ENCODE peak calls at places on chromosomes 13 and 19, in six cellular contexts. Y, T, J, A, N and S are unnamed samples. For H3K9me3, the result is how much of the 10 kb centered on the place peaks cover.

GRCh38 chr13:76903544-76904162 is 17.4 kb upstream of the KCTD12 start:
- DNase-seq in Y (peak), T (peak), J (peak), A (peak), N (peak), S (peak)

GRCh38 chr19:13839193-13839937 is 37.6 kb upstream of the NANOS3 start:
- DNase-seq in Y (peak), T (peak), J (peak), A (peak), N (peak), S (peak)

GRCh38 chr13:48492123-48493075 is 40.5 kb downstream of the RCBTB2 start:
- DNase-seq in Y (peak), T (peak), J (peak), A (peak), N (no peak), S (peak)

GRCh38 chr19:54851353-54851752 is 1.1 kb downstream of the KIR3DL2 start:
- DNase-seq in Y (no peak), T (no peak), J (no peak), A (no peak), N (no peak), S (no peak)

GRCh38 chr13:65456150-65456912 is 1773.8 kb downstream of the PCDH9 start:
- DNase-seq in Y (no peak), T (no peak), J (no peak), A (no peak), N (no peak), S (no peak)

GRCh38 chr13:93234459-93234858 is 7.9 kb downstream of the GPC6 start:
- DNase-seq in Y (no peak), T (no peak), J (no peak), A (no peak), N (no peak), S (no peak)

GRCh38 chr13:29767006-29767405 is 83.4 kb downstream of the UBL3 start:
- DNase-seq in Y (no peak), T (no peak), J (no peak), A (no peak), N (no peak), S (no peak)

GRCh38 chr19:19120308-19121156 is 17.7 kb downstream of the TMEM161A start:
- DNase-seq in Y (peak), T (peak), J (peak), A (no peak), N (peak), S (no peak)

GRCh38 chr19:35513975-35514809 is 743 bp upstream of the DMKN start:
- DNase-seq in Y (no peak), T (no peak), J (no peak), A (no peak), N (peak), S (no peak)

GRCh38 chr19:12834976-12835757 is 788 bp upstream of the RTBDN start:
- DNase-seq in Y (peak), T (no peak), J (no peak), A (no peak), N (peak), S (no peak)

GRCh38 chr13:85650613-85651012 is 148.6 kb downstream of the SLITRK6 start:
- DNase-seq in Y (no peak), T (no peak), J (no peak), A (no peak), N (no peak), S (no peak)

GRCh38 chr13:24074687-24075086 is 85.8 kb upstream of the SPATA13 start:
- DNase-seq in Y (peak), T (no peak), J (peak), A (no peak), N (no peak), S (no peak)

GRCh38 chr19:39406656-39407393 is at the start of gene ZFP36:
- DNase-seq in Y (peak), T (peak), J (peak), A (peak), N (peak), S (peak)

GRCh38 chr19:19468424-19469050 is 46.8 kb downstream of the TSSK6 start:
- DNase-seq in Y (no peak), T (no peak), J (no peak), A (no peak), N (no peak), S (no peak)

GRCh38 chr19:42528354-42529247 is at the start of gene CEACAM1:
- DNase-seq in Y (peak), T (no peak), J (peak), A (peak), N (no peak), S (no peak)

GRCh38 chr19:35107541-35107939 is 8.1 kb upstream of the FXYD3 start:
- DNase-seq in Y (peak), T (no peak), J (no peak), A (no peak), N (no peak), S (no peak)

GRCh38 chr19:18470153-18470552 is 32.2 kb upstream of the ISYNA1 start:
- DNase-seq in Y (no peak), T (no peak), J (peak), A (no peak), N (peak), S (no peak)

GRCh38 chr13:41563501-41564001 is 106.2 kb downstream of the RGCC start:
- DNase-seq in Y (no peak), T (no peak), J (peak), A (no peak), N (no peak), S (no peak)

GRCh38 chr13:48403151-48403631 is 9.7 kb downstream of the LPAR6 start:
- DNase-seq in Y (no peak), T (no peak), J (no peak), A (no peak), N (no peak), S (no peak)

GRCh38 chr19:14409157-14410053 is 9.7 kb downstream of the DDX39A start:
- DNase-seq in Y (no peak), T (no peak), J (no peak), A (peak), N (no peak), S (no peak)

GRCh38 chr13:27696731-27697130 is 75.0 kb downstream of the POLR1D start:
- DNase-seq in Y (no peak), T (no peak), J (no peak), A (no peak), N (no peak), S (no peak)

GRCh38 chr13:87925006-87925405 is 253.8 kb downstream of the SLITRK5 start:
- DNase-seq in Y (no peak), T (no peak), J (no peak), A (no peak), N (no peak), S (no peak)

GRCh38 chr19:46574533-46574932 is 26.6 kb upstream of the CALM3 start:
- DNase-seq in Y (no peak), T (no peak), J (no peak), A (no peak), N (peak), S (no peak)

GRCh38 chr13:113033498-113033897 is 64.5 kb downstream of the MCF2L start:
- DNase-seq in Y (no peak), T (no peak), J (no peak), A (no peak), N (no peak), S (no peak)

GRCh38 chr13:113034451-113035208 is 65.6 kb downstream of the MCF2L start:
- DNase-seq in Y (peak), T (peak), J (peak), A (no peak), N (peak), S (peak)

GRCh38 chr13:113035209-113035800 is 66.3 kb downstream of the MCF2L start:
- DNase-seq in Y (no peak), T (no peak), J (no peak), A (no peak), N (no peak), S (no peak)

GRCh38 chr13:113033054-113033453 is 64.0 kb downstream of the MCF2L start:
- DNase-seq in Y (no peak), T (no peak), J (no peak), A (no peak), N (no peak), S (no peak)

GRCh38 chr13:113036401-113036800 is 67.4 kb downstream of the MCF2L start:
- DNase-seq in Y (no peak), T (no peak), J (no peak), A (no peak), N (no peak), S (no peak)
- H3K9me3 ChIP-seq in Y (under half), T (under half), J (under half), A (under half), N (under half), S (under half)

GRCh38 chr19:1422360-1422759 is 15.0 kb downstream of the DAZAP1 start:
- DNase-seq in Y (no peak), T (no peak), J (no peak), A (no peak), N (no peak), S (peak)
- H3K27ac ChIP-seq in Y (no peak), T (peak), J (no peak), A (no peak), N (no peak), S (peak)

GRCh38 chr19:58265100-58265499 is 13.7 kb upstream of the ZNF8 start:
- DNase-seq in Y (no peak), T (no peak), J (no peak), A (no peak), N (no peak), S (no peak)
- H3K9me3 ChIP-seq in Y (half or more), T (half or more), J (under half), A (half or more), N (half or more), S (under half)

GRCh38 chr19:45522010-45522941 is 15.0 kb downstream of the VASP start:
- DNase-seq in Y (no peak), T (no peak), J (no peak), A (no peak), N (no peak), S (no peak)

GRCh38 chr19:45524575-45525129 is 17.4 kb downstream of the VASP start:
- DNase-seq in Y (no peak), T (no peak), J (no peak), A (no peak), N (no peak), S (no peak)

GRCh38 chr19:45526971-45527370 is 19.7 kb downstream of the VASP start:
- DNase-seq in Y (no peak), T (no peak), J (no peak), A (no peak), N (no peak), S (no peak)

GRCh38 chr19:45526143-45526542 is 18.9 kb downstream of the VASP start:
- DNase-seq in Y (peak), T (peak), J (peak), A (no peak), N (peak), S (peak)

DNA sequence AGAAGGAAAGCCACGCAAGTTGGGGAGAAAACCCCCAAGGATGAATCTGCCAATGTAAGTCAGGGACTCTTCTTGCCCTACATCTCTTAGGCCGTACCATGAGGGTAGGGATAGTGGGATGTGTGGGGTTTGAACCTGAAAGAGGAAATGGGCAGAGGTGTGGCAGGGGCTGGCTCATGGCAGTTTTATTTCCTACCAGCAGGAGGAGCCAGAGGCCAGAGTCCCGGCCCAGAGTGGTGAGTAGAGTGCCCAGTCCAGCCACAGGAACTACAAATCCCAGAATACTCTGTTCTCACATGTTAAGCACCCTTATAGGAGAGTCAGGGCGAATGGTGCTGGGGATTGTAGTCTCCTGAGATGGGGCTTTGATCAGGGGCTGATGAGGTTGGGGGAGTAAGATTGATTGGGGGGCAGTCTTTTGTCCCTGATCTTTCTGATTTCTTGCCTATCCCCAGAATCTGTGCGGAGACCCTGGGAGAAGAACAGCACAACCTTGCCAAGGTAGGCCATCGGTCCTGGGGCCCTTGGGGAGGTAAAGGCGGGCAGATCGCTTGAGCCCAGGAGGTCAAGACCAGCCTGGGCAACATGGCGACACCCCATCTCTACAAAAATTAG is 16.5 kb downstream of the VASP start:
- DNase-seq in Y (peak), T (peak), J (peak), A (peak), N (peak), S (peak)
- H3K27ac ChIP-seq in Y (peak), T (no peak), J (no peak), A (no peak), N (no peak), S (peak)

DNA sequence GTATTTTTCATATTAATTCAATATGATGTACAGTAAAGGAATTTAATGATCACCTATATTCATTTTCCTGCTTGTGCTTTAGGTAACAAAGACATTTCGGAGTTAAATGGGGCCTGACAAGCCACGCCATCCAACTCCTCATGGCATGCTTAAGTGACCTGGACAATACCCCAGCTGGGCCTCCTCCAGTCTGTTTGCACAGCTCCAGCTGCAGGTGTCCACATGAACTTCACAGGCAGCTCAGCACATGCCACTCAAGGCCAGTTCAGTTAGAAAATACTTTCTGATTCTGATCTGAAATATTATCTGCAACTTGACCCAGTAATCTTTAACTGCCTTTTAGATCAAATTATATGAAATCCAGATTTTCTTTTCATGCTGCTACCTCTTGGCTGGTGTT is 89.6 kb upstream of the SLC15A1 start:
- DNase-seq in Y (no peak), T (no peak), J (no peak), A (no peak), N (no peak), S (no peak)
- H3K9me3 ChIP-seq in Y (under half), T (under half), J (under half), A (under half), N (under half), S (under half)

DNA sequence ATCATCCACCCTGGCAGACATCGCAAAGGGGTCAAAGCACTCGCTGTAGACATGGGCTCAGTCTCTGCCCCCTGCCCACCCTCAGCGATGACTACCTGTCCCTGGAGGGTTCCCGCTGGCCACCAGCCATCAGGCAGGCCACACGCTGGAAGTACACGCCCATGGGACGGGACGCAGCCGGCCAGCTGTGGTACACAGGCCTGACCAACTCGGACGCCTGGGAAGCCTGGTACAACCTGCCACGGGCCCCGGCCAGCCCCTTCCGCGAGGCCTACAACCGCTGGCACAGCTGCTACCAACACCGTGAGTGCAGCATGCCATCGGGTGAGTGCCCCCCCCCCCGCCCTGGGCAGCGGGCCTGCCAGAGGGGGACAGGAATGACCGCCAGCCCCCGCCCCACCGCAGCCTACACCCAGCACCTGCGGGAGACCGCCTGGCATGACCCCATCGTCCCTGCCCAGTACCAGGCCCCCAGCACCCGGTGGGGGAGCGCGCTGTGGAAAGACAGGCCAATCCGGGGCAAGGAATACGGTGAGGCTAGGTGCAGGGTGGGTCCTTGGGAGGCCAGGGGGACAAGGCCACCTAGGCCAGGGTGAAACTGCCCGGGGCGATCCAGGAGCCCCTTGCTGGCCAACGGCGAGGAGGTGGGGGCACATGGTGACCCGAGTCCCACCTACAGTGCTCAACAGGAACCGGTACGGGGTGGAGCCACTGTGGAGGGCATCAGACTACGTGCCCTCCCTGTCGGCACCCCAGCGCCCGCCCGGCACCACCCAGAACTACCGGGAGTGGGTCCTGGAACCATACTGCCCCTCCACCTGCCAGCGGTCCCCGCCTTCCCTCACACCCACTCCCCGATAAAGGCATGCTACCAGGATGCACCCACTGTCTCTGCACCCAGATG is 4.4 kb downstream of the TEKTIP1 start:
- DNase-seq in Y (peak), T (peak), J (no peak), A (no peak), N (no peak), S (no peak)
- H3K27ac ChIP-seq in Y (peak), T (no peak), J (no peak), A (no peak), N (no peak), S (no peak)

DNA sequence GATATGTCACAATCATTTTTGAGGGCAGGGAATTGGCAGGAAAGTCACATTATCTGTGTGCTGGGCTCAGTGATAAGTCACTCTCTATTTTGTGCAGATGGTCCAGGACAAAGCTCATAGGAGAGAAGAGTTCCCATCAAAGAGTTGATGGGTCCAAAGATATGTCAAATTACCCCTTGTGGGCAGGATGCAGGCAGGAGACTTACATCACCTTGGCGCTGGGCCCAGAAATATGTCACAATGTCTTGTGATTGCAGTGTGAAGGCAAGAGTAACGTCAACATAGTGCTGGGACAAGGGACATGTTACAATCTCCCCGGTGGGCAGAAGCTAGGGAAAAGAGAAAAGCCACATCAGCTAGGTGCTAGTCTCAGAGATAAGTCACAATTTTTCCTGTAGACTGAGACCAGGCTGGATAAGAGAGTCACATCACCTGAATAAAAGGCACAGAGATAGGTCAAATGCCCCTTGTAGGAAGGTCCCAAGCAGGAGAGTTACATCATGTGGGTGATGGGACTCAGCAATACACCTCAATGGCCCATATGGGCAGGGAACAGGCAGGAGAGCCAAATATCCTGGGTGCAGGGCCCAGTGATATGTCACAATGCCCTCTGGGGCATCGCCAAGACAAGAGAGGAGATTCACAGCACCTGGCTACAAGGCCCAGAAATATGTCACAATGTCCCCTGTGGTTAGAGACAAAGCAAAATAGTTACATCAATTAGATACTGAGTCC is 47.9 kb downstream of the ZNF99 start:
- DNase-seq in Y (no peak), T (no peak), J (no peak), A (no peak), N (no peak), S (no peak)
- H3K9me3 ChIP-seq in Y (under half), T (under half), J (under half), A (under half), N (under half), S (under half)